ENCODE peak calls at places on chromosomes 5 and 9, in five cellular contexts. L, R, M, K and D are unnamed samples.

GRCh38 chr5:7754997-7755596 is 95.8 kb downstream of the CFAP90 start:
- DNase-seq in L (peak; percentile 58), R (peak; percentile 2), K (peak; percentile 64), M (peak; percentile 67), D (peak; percentile 11)

GRCh38 chr9:126379661-126380365 is 53.2 kb downstream of the MVB12B start:
- DNase-seq in L (no peak), M (no peak), R (no peak), K (no peak), D (no peak)

GRCh38 chr5:175214152-175214551 is 229.8 kb downstream of the DRD1 start:
- DNase-seq in K (peak; percentile 66), M (peak; percentile 89), L (no peak), R (peak; percentile 85), D (no peak)

GRCh38 chr9:93671030-93671358 is 94.6 kb downstream of the PHF2 start:
- DNase-seq in M (no peak), L (no peak), R (no peak), K (no peak), D (no peak)

GRCh38 chr5:132266836-132267160 is 9.3 kb downstream of the PDLIM4 start:
- DNase-seq in M (no peak), L (peak; percentile 24), R (no peak), K (no peak), D (no peak)

GRCh38 chr9:124254261-124254682 is 3.5 kb upstream of the NEK6 start:
- DNase-seq in R (no peak), L (no peak), K (no peak), M (no peak), D (no peak)

GRCh38 chr5:2563046-2563445 is 188.4 kb downstream of the IRX2 start:
- DNase-seq in K (no peak), R (no peak), M (no peak), L (no peak), D (no peak)

GRCh38 chr9:4739587-4740372 is 1.2 kb downstream of the AK3 start:
- DNase-seq in K (no peak), M (no peak), L (no peak), R (peak; percentile 32), D (no peak)

GRCh38 chr9:107566596-107566995 is 77.0 kb upstream of the KLF4 start:
- DNase-seq in M (no peak), R (peak; percentile 70), K (no peak), L (no peak), D (no peak)

GRCh38 chr9:130578865-130579737 is at the start of gene FUBP3:
- DNase-seq in K (peak; percentile 89), L (peak; percentile 92), R (peak; percentile 90), M (peak; percentile 96), D (peak; percentile 84)

GRCh38 chr9:80789831-80790230 is 899.5 kb downstream of the TLE1 start:
- DNase-seq in L (no peak), R (no peak), K (no peak), M (no peak), D (no peak)

GRCh38 chr5:74256947-74257573 is 383.5 kb downstream of the ENC1 start:
- DNase-seq in M (no peak), L (no peak), K (no peak), R (no peak), D (no peak)

GRCh38 chr9:87372401-87372851 is 125.2 kb upstream of the DAPK1 start:
- DNase-seq in M (no peak), R (no peak), L (peak; percentile 95), K (no peak), D (peak; percentile 19)

GRCh38 chr9:129113645-129114304 is 2.6 kb downstream of the PTPA start:
- DNase-seq in K (no peak), R (no peak), M (no peak), L (no peak), D (no peak)

GRCh38 chr5:56829137-56829536 is 13.8 kb downstream of the MAP3K1 start:
- DNase-seq in R (no peak), M (no peak), L (no peak), K (no peak), D (no peak)

GRCh38 chr5:175059687-175060194 is 335.4 kb downstream of the MSX2 start:
- DNase-seq in L (no peak), M (peak; percentile 76), K (peak; percentile 45), R (peak; percentile 61), D (peak; percentile 24)

GRCh38 chr5:119055267-119055666 is 15.6 kb upstream of the DMXL1 start:
- DNase-seq in L (no peak), M (no peak), R (peak; percentile 45), K (no peak), D (no peak)

GRCh38 chr5:155870636-155871035 is 456.3 kb upstream of the SGCD start:
- DNase-seq in K (no peak), M (no peak), L (no peak), R (no peak), D (no peak)

GRCh38 chr9:135179976-135180375 is 92.5 kb downstream of the OLFM1 start:
- DNase-seq in R (no peak), K (no peak), M (no peak), L (no peak), D (no peak)

GRCh38 chr5:177557041-177557647 is 2.8 kb upstream of the FAM193B start:
- DNase-seq in K (no peak), L (peak; percentile 82), M (no peak), R (peak; percentile 52), D (peak; percentile 45)

GRCh38 chr5:78779771-78780616 is 131.4 kb upstream of the LHFPL2 start:
- DNase-seq in L (no peak), M (no peak), R (peak; percentile 99), K (no peak), D (no peak)

GRCh38 chr9:127143920-127144465 is 21.6 kb upstream of the ANGPTL2 start:
- DNase-seq in M (no peak), L (no peak), K (no peak), R (no peak), D (no peak)

GRCh38 chr9:118522093-118523028 is 818.2 kb downstream of the TLR4 start:
- DNase-seq in R (peak; percentile 19), K (peak; percentile 17), M (peak; percentile 59), L (peak; percentile 51), D (peak; percentile 8)

GRCh38 chr5:111641533-111642230 is 115.3 kb downstream of the NREP start:
- DNase-seq in M (no peak), K (no peak), L (no peak), R (peak; percentile 82), D (no peak)